ENCODE peak calls at places on chromosomes 11 and 22, in eight cellular contexts. One of them, this sample, is unnamed.

GRCh38 chr11:36151933-36152580 is 137.2 kb downstream of the COMMD9 start:
- DNase-seq in Right ventricle myocardium superior: no peak
- DNase-seq in PC-3: no peak
- DNase-seq in T-helper 17 cell: no peak
- DNase-seq in activated T-cell treated with anti-CD3 and anti-CD28 coated beads for 48 hours: no peak
- DNase-seq in dorsolateral prefrontal cortex: no peak
- DNase-seq in effector memory CD4-positive, alpha-beta T cell: no peak
- DNase-seq in DMS 273 treated with DMSO at 0.1 percent for 48 hours: no peak
- DNase-seq in this sample: no peak

GRCh38 chr11:77074205-77074604 is 7.4 kb downstream of the CAPN5 start:
- DNase-seq in Right ventricle myocardium superior: peak
- DNase-seq in PC-3: no peak
- DNase-seq in T-helper 17 cell: no peak
- DNase-seq in activated T-cell treated with anti-CD3 and anti-CD28 coated beads for 48 hours: no peak
- DNase-seq in dorsolateral prefrontal cortex: no peak
- DNase-seq in effector memory CD4-positive, alpha-beta T cell: no peak
- DNase-seq in DMS 273 treated with DMSO at 0.1 percent for 48 hours: no peak
- DNase-seq in this sample: no peak

GRCh38 chr22:46613606-46613997 is 6.6 kb upstream of the GRAMD4 start:
- DNase-seq in Right ventricle myocardium superior: peak
- DNase-seq in PC-3: no peak
- DNase-seq in T-helper 17 cell: no peak
- DNase-seq in activated T-cell treated with anti-CD3 and anti-CD28 coated beads for 48 hours: no peak
- DNase-seq in dorsolateral prefrontal cortex: no peak
- DNase-seq in effector memory CD4-positive, alpha-beta T cell: no peak
- DNase-seq in DMS 273 treated with DMSO at 0.1 percent for 48 hours: no peak
- DNase-seq in this sample: no peak

GRCh38 chr11:68206211-68206610 is 6.9 kb downstream of the KMT5B start:
- DNase-seq in Right ventricle myocardium superior: no peak
- DNase-seq in PC-3: peak
- DNase-seq in T-helper 17 cell: no peak
- DNase-seq in activated T-cell treated with anti-CD3 and anti-CD28 coated beads for 48 hours: no peak
- DNase-seq in dorsolateral prefrontal cortex: no peak
- DNase-seq in effector memory CD4-positive, alpha-beta T cell: no peak
- DNase-seq in DMS 273 treated with DMSO at 0.1 percent for 48 hours: no peak
- DNase-seq in this sample: no peak

GRCh38 chr11:5600374-5600851 is 4.0 kb downstream of the TRIM6 start:
- DNase-seq in Right ventricle myocardium superior: peak
- DNase-seq in PC-3: peak
- DNase-seq in T-helper 17 cell: peak
- DNase-seq in activated T-cell treated with anti-CD3 and anti-CD28 coated beads for 48 hours: peak
- DNase-seq in dorsolateral prefrontal cortex: no peak
- DNase-seq in effector memory CD4-positive, alpha-beta T cell: peak
- DNase-seq in DMS 273 treated with DMSO at 0.1 percent for 48 hours: peak
- DNase-seq in this sample: peak

GRCh38 chr22:24188705-24189248 is 7.5 kb downstream of the SUSD2 start:
- DNase-seq in Right ventricle myocardium superior: no peak
- DNase-seq in PC-3: no peak
- DNase-seq in T-helper 17 cell: no peak
- DNase-seq in activated T-cell treated with anti-CD3 and anti-CD28 coated beads for 48 hours: no peak
- DNase-seq in dorsolateral prefrontal cortex: no peak
- DNase-seq in effector memory CD4-positive, alpha-beta T cell: no peak
- DNase-seq in DMS 273 treated with DMSO at 0.1 percent for 48 hours: no peak
- DNase-seq in this sample: no peak

GRCh38 chr22:40240671-40241070 is 62.9 kb downstream of the TNRC6B start:
- DNase-seq in Right ventricle myocardium superior: no peak
- DNase-seq in PC-3: peak
- DNase-seq in T-helper 17 cell: peak
- DNase-seq in activated T-cell treated with anti-CD3 and anti-CD28 coated beads for 48 hours: no peak
- DNase-seq in dorsolateral prefrontal cortex: no peak
- DNase-seq in effector memory CD4-positive, alpha-beta T cell: peak
- DNase-seq in DMS 273 treated with DMSO at 0.1 percent for 48 hours: no peak
- DNase-seq in this sample: no peak

GRCh38 chr22:48244388-48245118 is 1482.1 kb downstream of the TBC1D22A start:
- DNase-seq in Right ventricle myocardium superior: no peak
- DNase-seq in PC-3: no peak
- DNase-seq in T-helper 17 cell: no peak
- DNase-seq in activated T-cell treated with anti-CD3 and anti-CD28 coated beads for 48 hours: no peak
- DNase-seq in dorsolateral prefrontal cortex: no peak
- DNase-seq in effector memory CD4-positive, alpha-beta T cell: no peak
- DNase-seq in DMS 273 treated with DMSO at 0.1 percent for 48 hours: no peak
- DNase-seq in this sample: no peak

GRCh38 chr11:70881948-70882715 is 370.2 kb downstream of the SHANK2 start:
- DNase-seq in Right ventricle myocardium superior: peak
- DNase-seq in PC-3: no peak
- DNase-seq in T-helper 17 cell: no peak
- DNase-seq in activated T-cell treated with anti-CD3 and anti-CD28 coated beads for 48 hours: no peak
- DNase-seq in dorsolateral prefrontal cortex: no peak
- DNase-seq in effector memory CD4-positive, alpha-beta T cell: no peak
- DNase-seq in DMS 273 treated with DMSO at 0.1 percent for 48 hours: no peak
- DNase-seq in this sample: no peak

GRCh38 chr11:4040461-4040860 is 54.1 kb upstream of the RRM1 start:
- DNase-seq in Right ventricle myocardium superior: no peak
- DNase-seq in PC-3: no peak
- DNase-seq in T-helper 17 cell: no peak
- DNase-seq in activated T-cell treated with anti-CD3 and anti-CD28 coated beads for 48 hours: no peak
- DNase-seq in dorsolateral prefrontal cortex: no peak
- DNase-seq in effector memory CD4-positive, alpha-beta T cell: no peak
- DNase-seq in DMS 273 treated with DMSO at 0.1 percent for 48 hours: no peak
- DNase-seq in this sample: no peak

GRCh38 chr11:120608760-120609211 is 97.2 kb downstream of the GRIK4 start:
- DNase-seq in Right ventricle myocardium superior: peak
- DNase-seq in PC-3: no peak
- DNase-seq in T-helper 17 cell: no peak
- DNase-seq in activated T-cell treated with anti-CD3 and anti-CD28 coated beads for 48 hours: no peak
- DNase-seq in dorsolateral prefrontal cortex: no peak
- DNase-seq in effector memory CD4-positive, alpha-beta T cell: no peak
- DNase-seq in DMS 273 treated with DMSO at 0.1 percent for 48 hours: no peak
- DNase-seq in this sample: no peak

GRCh38 chr22:32327596-32328171 is 30.0 kb upstream of the RFPL3 start:
- DNase-seq in Right ventricle myocardium superior: no peak
- DNase-seq in PC-3: no peak
- DNase-seq in T-helper 17 cell: no peak
- DNase-seq in activated T-cell treated with anti-CD3 and anti-CD28 coated beads for 48 hours: no peak
- DNase-seq in dorsolateral prefrontal cortex: no peak
- DNase-seq in effector memory CD4-positive, alpha-beta T cell: no peak
- DNase-seq in DMS 273 treated with DMSO at 0.1 percent for 48 hours: no peak
- DNase-seq in this sample: no peak

GRCh38 chr11:118321386-118322082 is 17.0 kb downstream of the CD3E start:
- DNase-seq in Right ventricle myocardium superior: no peak
- DNase-seq in PC-3: peak
- DNase-seq in T-helper 17 cell: no peak
- DNase-seq in activated T-cell treated with anti-CD3 and anti-CD28 coated beads for 48 hours: no peak
- DNase-seq in dorsolateral prefrontal cortex: no peak
- DNase-seq in effector memory CD4-positive, alpha-beta T cell: no peak
- DNase-seq in DMS 273 treated with DMSO at 0.1 percent for 48 hours: no peak
- DNase-seq in this sample: no peak

GRCh38 chr22:49371325-49372110 is 456.2 kb downstream of the BRD1 start:
- DNase-seq in Right ventricle myocardium superior: no peak
- DNase-seq in PC-3: no peak
- DNase-seq in T-helper 17 cell: no peak
- DNase-seq in activated T-cell treated with anti-CD3 and anti-CD28 coated beads for 48 hours: no peak
- DNase-seq in dorsolateral prefrontal cortex: peak
- DNase-seq in effector memory CD4-positive, alpha-beta T cell: no peak
- DNase-seq in DMS 273 treated with DMSO at 0.1 percent for 48 hours: no peak
- DNase-seq in this sample: no peak

GRCh38 chr11:122524532-122524882 is 131.0 kb upstream of the UBASH3B start:
- DNase-seq in Right ventricle myocardium superior: no peak
- DNase-seq in PC-3: no peak
- DNase-seq in T-helper 17 cell: no peak
- DNase-seq in activated T-cell treated with anti-CD3 and anti-CD28 coated beads for 48 hours: no peak
- DNase-seq in dorsolateral prefrontal cortex: no peak
- DNase-seq in effector memory CD4-positive, alpha-beta T cell: no peak
- DNase-seq in DMS 273 treated with DMSO at 0.1 percent for 48 hours: peak
- DNase-seq in this sample: no peak

GRCh38 chr11:1111545-1112212 is 37.0 kb downstream of the MUC2 start:
- DNase-seq in Right ventricle myocardium superior: peak
- DNase-seq in PC-3: no peak
- DNase-seq in T-helper 17 cell: peak
- DNase-seq in activated T-cell treated with anti-CD3 and anti-CD28 coated beads for 48 hours: no peak
- DNase-seq in dorsolateral prefrontal cortex: no peak
- DNase-seq in effector memory CD4-positive, alpha-beta T cell: no peak
- DNase-seq in DMS 273 treated with DMSO at 0.1 percent for 48 hours: no peak
- DNase-seq in this sample: no peak

GRCh38 chr11:57237204-57237681 is at the start of gene APLNR:
- DNase-seq in Right ventricle myocardium superior: no peak
- DNase-seq in PC-3: no peak
- DNase-seq in T-helper 17 cell: no peak
- DNase-seq in activated T-cell treated with anti-CD3 and anti-CD28 coated beads for 48 hours: no peak
- DNase-seq in dorsolateral prefrontal cortex: no peak
- DNase-seq in effector memory CD4-positive, alpha-beta T cell: no peak
- DNase-seq in DMS 273 treated with DMSO at 0.1 percent for 48 hours: peak
- DNase-seq in this sample: no peak

GRCh38 chr11:132050577-132051180 is 680.3 kb downstream of the NTM start:
- DNase-seq in Right ventricle myocardium superior: no peak
- DNase-seq in PC-3: no peak
- DNase-seq in T-helper 17 cell: no peak
- DNase-seq in activated T-cell treated with anti-CD3 and anti-CD28 coated beads for 48 hours: no peak
- DNase-seq in dorsolateral prefrontal cortex: no peak
- DNase-seq in effector memory CD4-positive, alpha-beta T cell: no peak
- DNase-seq in DMS 273 treated with DMSO at 0.1 percent for 48 hours: no peak
- DNase-seq in this sample: no peak

GRCh38 chr11:10328314-10329090 is 23.6 kb downstream of the ADM start:
- DNase-seq in Right ventricle myocardium superior: no peak
- DNase-seq in PC-3: peak
- DNase-seq in T-helper 17 cell: no peak
- DNase-seq in activated T-cell treated with anti-CD3 and anti-CD28 coated beads for 48 hours: no peak
- DNase-seq in dorsolateral prefrontal cortex: no peak
- DNase-seq in effector memory CD4-positive, alpha-beta T cell: no peak
- DNase-seq in DMS 273 treated with DMSO at 0.1 percent for 48 hours: no peak
- DNase-seq in this sample: no peak

GRCh38 chr11:68044898-68045351 is 6.1 kb downstream of the TCIRG1 start:
- DNase-seq in Right ventricle myocardium superior: no peak
- DNase-seq in PC-3: no peak
- DNase-seq in T-helper 17 cell: no peak
- DNase-seq in activated T-cell treated with anti-CD3 and anti-CD28 coated beads for 48 hours: no peak
- DNase-seq in dorsolateral prefrontal cortex: no peak
- DNase-seq in effector memory CD4-positive, alpha-beta T cell: no peak
- DNase-seq in DMS 273 treated with DMSO at 0.1 percent for 48 hours: no peak
- DNase-seq in this sample: no peak

GRCh38 chr22:20284471-20285086 is 16.5 kb upstream of the RTN4R start:
- DNase-seq in Right ventricle myocardium superior: no peak
- DNase-seq in PC-3: no peak
- DNase-seq in T-helper 17 cell: no peak
- DNase-seq in activated T-cell treated with anti-CD3 and anti-CD28 coated beads for 48 hours: no peak
- DNase-seq in dorsolateral prefrontal cortex: no peak
- DNase-seq in effector memory CD4-positive, alpha-beta T cell: no peak
- DNase-seq in DMS 273 treated with DMSO at 0.1 percent for 48 hours: no peak
- DNase-seq in this sample: no peak

GRCh38 chr22:32622004-32622761 is 147.6 kb downstream of the FBXO7 start:
- DNase-seq in Right ventricle myocardium superior: peak
- DNase-seq in PC-3: no peak
- DNase-seq in T-helper 17 cell: no peak
- DNase-seq in activated T-cell treated with anti-CD3 and anti-CD28 coated beads for 48 hours: no peak
- DNase-seq in dorsolateral prefrontal cortex: no peak
- DNase-seq in effector memory CD4-positive, alpha-beta T cell: no peak
- DNase-seq in DMS 273 treated with DMSO at 0.1 percent for 48 hours: no peak
- DNase-seq in this sample: no peak

GRCh38 chr22:31481129-31481528 is 8.5 kb downstream of the EIF4ENIF1 start:
- DNase-seq in Right ventricle myocardium superior: no peak
- DNase-seq in PC-3: no peak
- DNase-seq in T-helper 17 cell: no peak
- DNase-seq in activated T-cell treated with anti-CD3 and anti-CD28 coated beads for 48 hours: no peak
- DNase-seq in dorsolateral prefrontal cortex: no peak
- DNase-seq in effector memory CD4-positive, alpha-beta T cell: no peak
- DNase-seq in DMS 273 treated with DMSO at 0.1 percent for 48 hours: no peak
- DNase-seq in this sample: no peak

GRCh38 chr11:72932132-72932570 is 117.9 kb downstream of the ATG16L2 start:
- DNase-seq in Right ventricle myocardium superior: no peak
- DNase-seq in PC-3: peak
- DNase-seq in T-helper 17 cell: no peak
- DNase-seq in activated T-cell treated with anti-CD3 and anti-CD28 coated beads for 48 hours: no peak
- DNase-seq in dorsolateral prefrontal cortex: no peak
- DNase-seq in effector memory CD4-positive, alpha-beta T cell: no peak
- DNase-seq in DMS 273 treated with DMSO at 0.1 percent for 48 hours: no peak
- DNase-seq in this sample: no peak

GRCh38 chr11:67345949-67346819 is 7.2 kb downstream of the POLD4 start:
- DNase-seq in Right ventricle myocardium superior: no peak
- DNase-seq in PC-3: peak
- DNase-seq in T-helper 17 cell: no peak
- DNase-seq in activated T-cell treated with anti-CD3 and anti-CD28 coated beads for 48 hours: no peak
- DNase-seq in dorsolateral prefrontal cortex: no peak
- DNase-seq in effector memory CD4-positive, alpha-beta T cell: no peak
- DNase-seq in DMS 273 treated with DMSO at 0.1 percent for 48 hours: no peak
- DNase-seq in this sample: no peak

GRCh38 chr11:76770642-76771445 is 12.3 kb upstream of the TSKU start:
- DNase-seq in Right ventricle myocardium superior: no peak
- DNase-seq in PC-3: peak
- DNase-seq in T-helper 17 cell: no peak
- DNase-seq in activated T-cell treated with anti-CD3 and anti-CD28 coated beads for 48 hours: no peak
- DNase-seq in dorsolateral prefrontal cortex: no peak
- DNase-seq in effector memory CD4-positive, alpha-beta T cell: no peak
- DNase-seq in DMS 273 treated with DMSO at 0.1 percent for 48 hours: no peak
- DNase-seq in this sample: no peak

GRCh38 chr11:65471410-65471762 is 27.5 kb upstream of the MALAT1 start:
- DNase-seq in Right ventricle myocardium superior: peak
- DNase-seq in PC-3: peak
- DNase-seq in T-helper 17 cell: no peak
- DNase-seq in activated T-cell treated with anti-CD3 and anti-CD28 coated beads for 48 hours: no peak
- DNase-seq in dorsolateral prefrontal cortex: peak
- DNase-seq in effector memory CD4-positive, alpha-beta T cell: no peak
- DNase-seq in DMS 273 treated with DMSO at 0.1 percent for 48 hours: peak
- DNase-seq in this sample: no peak